ENCODE peak calls at places on chromosomes 3 and 15, in eight cellular contexts. X, N, O, M, E, T, C and H are unnamed samples.
A peak's percentile ranks its signal among the peaks of the same experiment; 100 is the strongest.

GRCh38 chr15:90099072-90099867 is 3.0 kb downstream of the IDH2 start:
- DNase-seq in X (no peak), N (no peak), O (peak; percentile 55), M (no peak), E (no peak), T (peak; percentile 14), C (no peak), H (no peak)

GRCh38 chr3:55615694-55616310 is 128.7 kb upstream of the WNT5A start:
- DNase-seq in X (no peak), N (no peak), O (no peak), M (peak; percentile 49), E (no peak), T (no peak), C (no peak), H (no peak)

GRCh38 chr3:39733804-39734203 is 75.6 kb upstream of the MYRIP start:
- DNase-seq in X (no peak), N (no peak), O (no peak), M (no peak), E (no peak), T (no peak), C (no peak), H (no peak)

GRCh38 chr15:70512772-70513362 is 250.5 kb downstream of the UACA start:
- DNase-seq in X (peak; percentile 77), N (peak; percentile 32), O (peak; percentile 55), M (peak; percentile 76), E (peak; percentile 45), T (no peak), C (no peak), H (no peak)

GRCh38 chr15:29050870-29051269 is 165.1 kb downstream of the APBA2 start:
- DNase-seq in X (no peak), N (no peak), O (no peak), M (no peak), E (no peak), T (no peak), C (no peak), H (no peak)

GRCh38 chr3:127483902-127484591 is 106.5 kb downstream of the TPRA1 start:
- DNase-seq in X (peak; percentile 25), N (no peak), O (no peak), M (no peak), E (no peak), T (peak; percentile 40), C (no peak), H (no peak)

GRCh38 chr3:15151166-15151565 is 52.2 kb upstream of the RBSN start:
- DNase-seq in X (no peak), N (no peak), O (no peak), M (no peak), E (no peak), T (no peak), C (no peak), H (no peak)

GRCh38 chr3:112685435-112685834 is 44.5 kb upstream of the CCDC80 start:
- DNase-seq in X (no peak), N (no peak), O (no peak), M (no peak), E (no peak), T (no peak), C (no peak), H (no peak)

GRCh38 chr15:99409097-99409473 is 156.7 kb upstream of the MEF2A start:
- DNase-seq in X (peak; percentile 68), N (peak; percentile 67), O (no peak), M (peak; percentile 63), E (peak; percentile 38), T (peak; percentile 78), C (peak; percentile 69), H (peak; percentile 47)

GRCh38 chr3:90091557-90091956 is 984.1 kb downstream of the EPHA3 start:
- DNase-seq in X (no peak), N (peak; percentile 14), O (no peak), M (peak; percentile 61), E (no peak), T (no peak), C (peak; percentile 17), H (no peak)

GRCh38 chr3:173977747-173978146 is 580.2 kb downstream of the NLGN1 start:
- DNase-seq in X (no peak), N (no peak), O (no peak), M (no peak), E (no peak), T (no peak), C (no peak), H (no peak)

GRCh38 chr3:56288258-56288657 is 180.0 kb downstream of the ERC2 start:
- DNase-seq in X (no peak), N (no peak), O (no peak), M (no peak), E (no peak), T (no peak), C (no peak), H (no peak)

GRCh38 chr3:194300392-194300758 is 50.8 kb downstream of the CPN2 start:
- DNase-seq in X (peak; percentile 71), N (peak; percentile 76), O (no peak), M (peak; percentile 85), E (no peak), T (peak; percentile 92), C (peak; percentile 87), H (no peak)

GRCh38 chr3:107981471-107982111 is 109.2 kb downstream of the CD47 start:
- DNase-seq in X (peak; percentile 53), N (peak; percentile 61), O (no peak), M (no peak), E (peak; percentile 59), T (no peak), C (peak; percentile 29), H (no peak)

GRCh38 chr3:167976880-167977498 is 118.7 kb downstream of the GOLIM4 start:
- DNase-seq in X (no peak), N (no peak), O (no peak), M (no peak), E (no peak), T (no peak), C (no peak), H (no peak)

GRCh38 chr3:115147329-115148141 is 447 bp upstream of the ZBTB20 start:
- DNase-seq in X (peak; percentile 99), N (peak; percentile 98), O (peak; percentile 98), M (peak; percentile 99), E (peak; percentile 97), T (peak; percentile 98), C (peak; percentile 100), H (peak; percentile 100)

GRCh38 chr3:23183731-23184130 is 19.4 kb upstream of the UBE2E2 start:
- DNase-seq in X (no peak), N (no peak), O (no peak), M (peak; percentile 76), E (peak; percentile 41), T (no peak), C (peak; percentile 36), H (peak; percentile 38)

DNA sequence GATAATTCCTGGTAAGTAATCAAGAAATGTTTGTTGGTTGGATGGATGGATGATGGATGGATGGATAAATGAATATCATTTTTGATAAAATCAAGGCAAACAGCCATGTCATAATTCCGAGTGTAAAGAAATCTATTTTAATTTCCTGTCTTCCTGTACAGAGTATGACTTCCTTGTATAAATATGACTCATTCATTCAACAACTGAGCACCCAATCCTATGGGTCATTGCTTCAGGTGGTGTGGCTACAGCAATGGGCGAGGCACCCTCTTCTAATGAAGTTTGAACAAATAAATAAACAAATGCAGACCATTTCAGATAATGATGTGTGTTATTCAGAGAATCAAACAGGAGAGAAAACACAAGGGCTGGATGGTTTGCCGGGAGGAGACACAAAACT is 198.7 kb downstream of the TNIK start:
- DNase-seq in X (no peak), N (no peak), O (no peak), M (no peak), E (peak; percentile 96), T (no peak), C (no peak), H (no peak)
- H3K27ac ChIP-seq in X (no peak overlapping the region), N (no peak overlapping the region), O (no peak overlapping the region), M (no peak overlapping the region), E (peak overlapping the region; percentile 90), T (no peak overlapping the region), C (no peak overlapping the region), H (no peak overlapping the region)

GRCh38 chr3:161043343-161044035 is 61.7 kb downstream of the B3GALNT1 start:
- DNase-seq in X (no peak), N (no peak), O (no peak), M (no peak), E (no peak), T (no peak), C (no peak), H (no peak)
- H3K27ac ChIP-seq in X (no peak overlapping the region), N (no peak overlapping the region), O (no peak overlapping the region), M (no peak overlapping the region), E (no peak overlapping the region), T (no peak overlapping the region), C (no peak overlapping the region), H (no peak overlapping the region)

DNA sequence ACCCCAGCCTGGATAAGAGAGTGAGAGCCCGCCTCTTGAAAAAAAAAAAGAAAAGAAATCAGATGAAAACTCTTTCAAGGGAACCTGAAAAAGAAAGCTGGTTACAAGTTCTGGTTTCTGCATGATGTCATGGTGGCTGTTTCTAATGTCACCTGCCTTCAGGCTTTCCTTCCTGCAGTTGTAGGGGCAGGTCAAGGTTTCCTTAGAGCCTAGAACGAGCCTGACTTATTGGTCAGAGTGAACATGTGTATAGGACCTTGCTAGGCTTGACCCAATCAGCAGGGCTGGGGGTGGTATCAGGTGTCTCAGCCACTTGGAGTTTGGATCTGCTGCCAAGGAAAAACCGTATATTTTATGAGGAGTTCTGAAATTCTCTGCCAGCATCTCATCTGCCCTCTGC is 3.8 kb downstream of the IVD start:
- DNase-seq in X (no peak), N (no peak), O (no peak), M (no peak), E (no peak), T (no peak), C (no peak), H (no peak)
- H3K27ac ChIP-seq in X (no peak overlapping the region), N (no peak overlapping the region), O (no peak overlapping the region), M (no peak overlapping the region), E (no peak overlapping the region), T (no peak overlapping the region), C (no peak overlapping the region), H (no peak overlapping the region)

GRCh38 chr3:71599416-71599815 is 15.9 kb upstream of the FOXP1 start:
- DNase-seq in X (no peak), N (no peak), O (no peak), M (no peak), E (no peak), T (no peak), C (no peak), H (no peak)

GRCh38 chr3:71606582-71606981 is 23.1 kb upstream of the FOXP1 start:
- DNase-seq in X (no peak), N (no peak), O (no peak), M (no peak), E (no peak), T (no peak), C (no peak), H (no peak)

GRCh38 chr3:71600646-71601288 is 17.2 kb upstream of the FOXP1 start:
- DNase-seq in X (no peak), N (no peak), O (no peak), M (no peak), E (no peak), T (no peak), C (no peak), H (no peak)

GRCh38 chr3:71601811-71602210 is 18.3 kb upstream of the FOXP1 start:
- DNase-seq in X (no peak), N (no peak), O (no peak), M (no peak), E (no peak), T (no peak), C (no peak), H (no peak)

DNA sequence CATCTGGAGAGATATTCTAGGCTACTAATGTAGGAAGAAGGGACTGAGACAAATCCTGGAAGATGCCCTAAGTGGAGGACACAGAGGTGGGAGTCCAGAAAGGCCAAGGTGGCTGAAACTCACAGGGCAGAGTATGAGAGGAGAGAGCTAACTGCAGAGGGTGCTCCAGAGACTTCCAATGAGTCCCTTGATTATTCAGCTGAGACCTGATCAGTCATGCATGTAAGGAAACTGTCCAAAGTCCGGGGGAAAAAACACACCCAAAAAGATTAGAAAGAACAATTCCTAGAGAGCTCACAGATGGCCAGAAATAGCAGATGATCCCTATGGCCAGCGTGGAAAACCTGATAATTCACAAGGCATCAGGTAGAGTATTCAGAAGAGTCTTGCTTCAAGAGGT is 18.7 kb upstream of the FOXP1 start:
- DNase-seq in X (no peak), N (no peak), O (no peak), M (no peak), E (no peak), T (no peak), C (no peak), H (no peak)
- H3K27ac ChIP-seq in X (no peak overlapping the region), N (no peak overlapping the region), O (no peak overlapping the region), M (no peak overlapping the region), E (no peak overlapping the region), T (no peak overlapping the region), C (no peak overlapping the region), H (no peak overlapping the region)